ENCODE peak calls at places on chromosome 1, in nine cellular contexts. C, M, N, B, O, L, V, Y and D are unnamed samples.

GRCh38 chr1:23129846-23130245 is 38.8 kb downstream of the LUZP1 start:
- DNase-seq in N (no peak), Y (no peak), B (no peak), V (no peak), L (no peak), O (peak; percentile 53), C (no peak), M (no peak), D (no peak)

GRCh38 chr1:11610629-11611180 is 43.5 kb downstream of the FBXO2 start:
- DNase-seq in B (no peak), M (no peak), O (no peak), Y (no peak), C (no peak), N (no peak), V (no peak), L (no peak), D (no peak)

GRCh38 chr1:201763439-201764140 is 65.4 kb upstream of the IPO9 start:
- DNase-seq in N (no peak), C (no peak), M (no peak), B (no peak), L (no peak), Y (peak; percentile 40), O (no peak), V (no peak), D (no peak)

GRCh38 chr1:6445062-6445763 is 20.6 kb downstream of the ESPN start:
- DNase-seq in O (no peak), Y (peak; percentile 80), B (no peak), V (no peak), L (peak; percentile 43), C (no peak), N (no peak), M (peak; percentile 64), D (no peak)

GRCh38 chr1:79006564-79006963 is at the start of gene ADGRL4:
- DNase-seq in C (no peak), B (no peak), N (no peak), L (no peak), Y (peak; percentile 51), M (no peak), V (no peak), O (peak; percentile 68), D (peak; percentile 15)

GRCh38 chr1:157411769-157412168 is 140.5 kb downstream of the FCRL5 start:
- DNase-seq in B (no peak), V (no peak), O (no peak), L (no peak), Y (no peak), C (no peak), M (no peak), N (no peak), D (no peak)

GRCh38 chr1:111236379-111236778 is 8.9 kb downstream of the CHI3L2 start:
- DNase-seq in C (no peak), L (no peak), N (no peak), Y (no peak), O (no peak), V (no peak), M (no peak), B (no peak), D (no peak)

GRCh38 chr1:108750476-108751191 is 4.2 kb downstream of the STXBP3 start:
- DNase-seq in M (no peak), V (no peak), B (no peak), Y (peak; percentile 89), C (no peak), O (no peak), N (no peak), L (no peak), D (no peak)

GRCh38 chr1:203592728-203593127 is 33.9 kb upstream of the ATP2B4 start:
- DNase-seq in B (no peak), N (no peak), M (no peak), Y (no peak), V (no peak), O (peak; percentile 48), L (no peak), C (no peak), D (no peak)

GRCh38 chr1:157984469-157984868 is 9.0 kb upstream of the KIRREL1 start:
- DNase-seq in C (no peak), V (no peak), L (no peak), Y (peak; percentile 88), B (no peak), O (no peak), N (no peak), M (no peak), D (no peak)

GRCh38 chr1:162336621-162337020 is 40.0 kb downstream of the SPATA46 start:
- DNase-seq in B (no peak), Y (no peak), O (no peak), N (no peak), L (no peak), V (no peak), C (no peak), M (no peak), D (no peak)

GRCh38 chr1:119731741-119732430 is 20.2 kb downstream of the PHGDH start:
- DNase-seq in O (no peak), L (no peak), C (no peak), V (no peak), N (no peak), Y (no peak), M (no peak), B (no peak), D (no peak)